ENCODE peak calls at places on chromosomes 4 and X, in five cellular contexts. L, J, T, G and P are unnamed samples.

GRCh38 chrX:145844886-145845285 is 27.3 kb downstream of the SLITRK2 start:
- DNase-seq in G (no peak), T (no peak), J (no peak), L (no peak), P (no peak)

GRCh38 chr4:128516568-128516967 is 229.0 kb upstream of the PGRMC2 start:
- DNase-seq in L (no peak), G (peak; percentile 60), T (no peak), J (no peak), P (no peak)

GRCh38 chrX:51332188-51332942 is at the start of gene NUDT10:
- DNase-seq in J (no peak), L (peak; percentile 1), G (peak; percentile 69), T (peak; percentile 41), P (peak; percentile 87)

GRCh38 chrX:9786839-9787635 is 808 bp downstream of the SHROOM2 start:
- DNase-seq in G (no peak), L (no peak), J (no peak), T (no peak), P (no peak)

GRCh38 chr4:121164291-121164690 is at the start of gene TNIP3:
- DNase-seq in T (no peak), G (peak; percentile 87), L (no peak), J (no peak), P (no peak)

GRCh38 chrX:23980063-23980462 is 46.9 kb downstream of the KLHL15 start:
- DNase-seq in T (no peak), L (no peak), G (no peak), J (no peak), P (no peak)

GRCh38 chrX:30835373-30835772 is 53.7 kb downstream of the TAB3 start:
- DNase-seq in J (no peak), L (no peak), G (no peak), T (no peak), P (no peak)

GRCh38 chr4:148315049-148315448 is 127.2 kb downstream of the NR3C2 start:
- DNase-seq in J (no peak), G (no peak), T (no peak), L (no peak), P (no peak)

GRCh38 chrX:86935988-86936387 is 581.6 kb upstream of the KLHL4 start:
- DNase-seq in J (no peak), L (no peak), T (no peak), G (no peak), P (peak; percentile 60)

GRCh38 chr4:78775278-78776030 is 696 bp upstream of the BMP2K start:
- DNase-seq in T (peak; percentile 90), J (peak; percentile 87), L (peak; percentile 81), G (peak; percentile 90), P (peak; percentile 95)

GRCh38 chr4:88609387-88609786 is 17.1 kb downstream of the HERC3 start:
- DNase-seq in G (no peak), T (no peak), J (no peak), L (no peak), P (no peak)

GRCh38 chr4:41658106-41658505 is 90.4 kb downstream of the PHOX2B start:
- DNase-seq in L (no peak), T (no peak), J (no peak), G (no peak), P (no peak)

GRCh38 chr4:41657561-41657960 is 91.0 kb downstream of the PHOX2B start:
- DNase-seq in L (no peak), G (no peak), J (no peak), T (no peak), P (no peak)

GRCh38 chr4:41665808-41666207 is 82.7 kb downstream of the PHOX2B start:
- DNase-seq in G (no peak), T (no peak), L (no peak), J (no peak), P (no peak)

GRCh38 chr4:41660350-41660749 is 88.2 kb downstream of the PHOX2B start:
- DNase-seq in G (no peak), T (no peak), L (no peak), J (no peak), P (no peak)

GRCh38 chr4:41661447-41662076 is 87.0 kb downstream of the PHOX2B start:
- DNase-seq in J (peak; percentile 71), L (no peak), T (no peak), G (peak; percentile 70), P (no peak)
- TF ChIP-seq CTCF in J (peak; percentile 90), L (peak; percentile 83), T (peak; percentile 96), G (peak; percentile 96), P (peak; percentile 97)

DNA sequence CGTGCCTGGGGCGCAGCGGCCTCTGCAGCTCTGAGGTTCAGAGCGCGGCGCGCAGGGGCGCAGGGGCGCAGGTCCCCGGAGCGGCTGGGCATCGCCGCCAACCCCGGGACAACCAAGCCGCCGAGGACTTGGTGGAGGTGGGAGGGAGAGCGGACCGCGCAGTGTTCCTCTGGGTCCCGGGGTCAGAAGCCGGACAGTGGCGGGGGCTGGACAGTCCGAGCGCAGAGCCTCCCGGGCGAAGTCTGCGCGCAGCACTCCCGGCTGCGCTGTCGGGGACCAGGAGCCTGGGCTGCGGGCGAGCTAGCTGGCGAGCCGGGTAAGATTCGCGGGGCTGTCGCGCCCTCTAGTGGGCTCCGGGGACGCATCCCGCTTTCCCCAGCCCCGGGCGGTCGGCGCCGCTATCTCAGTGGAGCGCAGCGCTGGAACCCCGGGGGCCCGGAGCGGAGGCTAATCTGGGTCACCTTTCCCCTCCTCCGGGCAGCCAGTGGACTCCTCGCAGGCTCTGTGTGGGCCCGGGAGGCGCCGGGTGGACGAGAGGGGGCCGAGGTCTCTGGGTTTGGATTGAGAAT is 4.1 kb downstream of the PDGFRA start:
- DNase-seq in G (peak; percentile 84), J (peak; percentile 77), L (peak; percentile 51), T (peak; percentile 88), P (peak; percentile 96)
- TF ChIP-seq CTCF in G (peak; percentile 69), J (peak; percentile 54), L (peak; percentile 55), T (peak; percentile 83), P (peak; percentile 71)

GRCh38 chrX:45751156-45751555 is 550.5 kb upstream of the DIPK2B start:
- DNase-seq in J (no peak), T (no peak), G (no peak), L (no peak), P (no peak)

GRCh38 chrX:45748443-45748842 is 547.8 kb upstream of the DIPK2B start:
- DNase-seq in L (no peak), T (no peak), J (no peak), G (no peak), P (no peak)

GRCh38 chrX:45750639-45751038 is 550.0 kb upstream of the DIPK2B start:
- DNase-seq in L (no peak), J (no peak), G (no peak), T (no peak), P (no peak)

GRCh38 chrX:45747905-45748304 is 547.2 kb upstream of the DIPK2B start:
- DNase-seq in G (no peak), T (no peak), J (no peak), L (no peak), P (no peak)

DNA sequence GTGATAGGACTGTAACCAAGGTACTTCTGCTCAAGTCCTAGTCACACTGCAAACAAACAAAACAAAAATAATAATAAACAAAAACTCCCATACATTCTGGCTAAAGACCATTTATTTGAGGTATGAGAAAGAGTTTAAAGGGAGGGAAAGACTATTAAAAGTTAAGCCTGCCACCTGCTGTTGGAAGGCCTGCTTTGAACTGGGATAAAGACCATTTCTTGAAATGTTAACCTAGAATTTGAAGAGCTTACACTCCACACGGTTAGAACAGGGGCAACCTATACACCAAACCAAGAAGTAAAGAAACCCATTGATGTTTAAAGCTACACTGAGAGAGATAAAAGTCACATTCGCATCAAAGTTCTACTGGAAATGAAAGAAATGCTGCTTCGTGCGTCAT is 548.7 kb upstream of the DIPK2B start:
- DNase-seq in J (no peak), G (no peak), L (no peak), T (no peak), P (no peak)
- TF ChIP-seq CTCF in J (no peak), G (peak; percentile 44), L (no peak), T (peak; percentile 23), P (peak; percentile 60)

DNA sequence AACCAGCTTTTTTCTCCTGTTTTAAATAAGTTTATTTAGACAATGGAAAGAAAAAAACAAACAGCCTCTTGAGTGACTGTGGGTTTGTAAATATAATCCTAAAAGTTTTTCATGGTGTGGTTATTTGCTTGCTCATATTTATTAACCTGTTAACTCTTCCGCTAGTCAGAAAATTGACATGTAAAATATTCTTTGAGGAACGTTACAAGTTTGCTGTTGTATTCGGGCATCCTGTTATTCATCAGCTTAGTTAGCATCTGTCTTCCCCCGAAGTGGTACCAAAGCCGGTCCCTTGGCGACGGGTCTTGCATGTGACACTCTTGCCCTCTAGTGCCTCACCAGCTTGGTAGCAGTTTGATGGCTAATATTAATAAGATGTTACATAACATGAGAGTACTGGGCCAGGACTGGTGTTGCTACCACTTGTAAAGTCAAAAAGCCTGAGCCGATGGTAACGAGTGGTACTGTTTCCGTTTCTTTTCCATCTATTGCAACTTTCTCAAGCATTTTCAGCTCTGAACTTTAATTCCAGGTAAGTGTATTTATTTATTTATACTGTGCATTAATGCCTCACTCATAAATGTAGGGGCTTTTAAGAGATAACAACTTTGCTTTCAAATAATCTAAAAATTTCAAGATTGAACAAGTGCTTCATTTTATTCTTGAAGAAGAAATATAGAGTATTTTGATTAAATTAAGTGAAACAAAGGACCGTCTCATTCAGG is at the start of gene NDST3:
- DNase-seq in J (no peak), G (peak; percentile 55), T (peak; percentile 28), L (no peak), P (peak; percentile 84)
- TF ChIP-seq CTCF in J (no peak), G (peak; percentile 23), T (no peak), L (no peak), P (peak; percentile 73)

GRCh38 chrX:18895157-18895952 is 88.6 kb downstream of the PHKA2 start:
- DNase-seq in T (peak; percentile 54), L (no peak), G (peak; percentile 59), J (no peak), P (no peak)
- TF ChIP-seq CTCF in T (peak; percentile 42), L (no peak), G (peak; percentile 38), J (peak; percentile 41), P (peak; percentile 39)

DNA sequence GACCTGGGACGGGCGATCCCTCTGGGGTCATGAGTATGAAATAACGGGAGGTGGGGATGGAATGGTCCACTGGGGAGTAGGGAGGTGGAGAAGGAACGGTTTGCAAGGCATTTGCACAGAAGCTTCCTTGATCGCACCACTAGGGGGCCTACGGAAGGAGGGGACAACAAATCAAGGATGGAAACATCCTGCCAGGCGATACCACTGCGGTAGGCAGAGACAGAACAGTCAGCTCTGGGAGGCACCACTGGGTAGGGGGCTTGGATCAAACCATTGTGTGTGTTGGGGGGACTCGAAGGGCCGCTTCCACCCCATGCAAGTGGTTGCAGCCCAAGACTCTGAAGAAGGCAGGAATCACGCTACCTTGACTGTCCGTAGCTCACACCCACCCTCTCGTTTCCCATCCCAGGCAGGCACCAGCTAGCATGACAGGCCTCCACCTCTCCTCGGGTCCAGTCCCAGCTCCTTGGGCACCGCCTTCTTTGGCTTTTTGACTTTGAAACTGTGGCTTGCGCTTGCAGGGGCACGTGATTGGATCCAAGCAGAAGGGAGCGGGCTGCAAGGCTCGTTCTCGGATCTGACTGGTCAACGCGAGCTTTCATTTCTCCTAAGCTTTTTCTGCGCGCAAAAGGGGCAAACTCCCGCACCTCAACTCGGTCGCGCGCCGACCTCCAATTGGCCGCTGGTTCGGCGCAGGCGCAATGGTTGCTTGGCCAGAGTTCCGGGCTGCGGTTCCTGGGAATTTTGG is 28.4 kb downstream of the GAGE1 start:
- DNase-seq in J (no peak), T (no peak), L (peak; percentile 1), G (peak; percentile 9), P (no peak)
- TF ChIP-seq CTCF in J (no peak), T (no peak), L (peak; percentile 43), G (peak; percentile 20), P (no peak)

GRCh38 chr4:17111959-17112659 is 213.7 kb upstream of the LDB2 start:
- DNase-seq in T (no peak), L (no peak), G (peak; percentile 36), J (no peak), P (no peak)
- TF ChIP-seq CTCF in T (peak; percentile 34), L (no peak), G (peak; percentile 66), J (no peak), P (peak; percentile 40)